ENCODE peak calls at places on chromosomes 11 and 22, in ten cellular contexts. L is effector memory CD4-positive, alpha-beta T cell; O is B cell; Q is non-pigmented ciliary epithelial cell; M is breast epithelium; V is dermis blood vessel endothelial cell; H is posterior vena cava; A is upper lobe of right lung; U is AG09309; X is hepatic stellate cell. C is an unnamed sample.
A peak's percentile ranks its signal among the peaks of the same experiment; 100 is the strongest.

GRCh38 chr22:38494498-38494897 is 11.6 kb downstream of the DDX17 start:
- DNase-seq in L (no peak), O (no peak), Q (peak; percentile 63), M (no peak), V (peak; percentile 35), H (no peak), A (no peak), U (peak; percentile 20), X (peak; percentile 64), C (no peak)

GRCh38 chr11:129042503-129042902 is 99.8 kb upstream of the TP53AIP1 start:
- DNase-seq in L (no peak), O (no peak), Q (no peak), M (no peak), V (no peak), H (no peak), A (no peak), U (no peak), X (no peak), C (no peak)

GRCh38 chr11:126415669-126416420 is 60.4 kb downstream of the ST3GAL4 start:
- DNase-seq in L (no peak), O (no peak), Q (no peak), M (no peak), V (no peak), H (peak; percentile 94), A (peak; percentile 74), U (no peak), X (no peak), C (no peak)

GRCh38 chr11:78034623-78035022 is 11.5 kb upstream of the KCTD14 start:
- DNase-seq in L (no peak), O (no peak), Q (no peak), M (no peak), V (no peak), H (no peak), A (no peak), U (no peak), X (no peak), C (no peak)

GRCh38 chr11:78379039-78379670 is 38.5 kb downstream of the GAB2 start:
- DNase-seq in L (no peak), O (no peak), Q (no peak), M (no peak), V (no peak), H (no peak), A (no peak), U (no peak), X (no peak), C (no peak)

GRCh38 chr11:7422544-7423331 is 62.6 kb upstream of the OLFML1 start:
- DNase-seq in L (no peak), O (no peak), Q (no peak), M (no peak), V (no peak), H (no peak), A (no peak), U (no peak), X (no peak), C (no peak)

GRCh38 chr11:119774180-119774763 is 45.3 kb upstream of the NECTIN1 start:
- DNase-seq in L (no peak), O (no peak), Q (no peak), M (no peak), V (peak; percentile 56), H (peak; percentile 47), A (peak; percentile 36), U (no peak), X (no peak), C (no peak)

GRCh38 chr11:16863382-16863781 is 124.9 kb downstream of the C11orf58 start:
- DNase-seq in L (no peak), O (no peak), Q (no peak), M (no peak), V (no peak), H (no peak), A (no peak), U (no peak), X (no peak), C (no peak)

GRCh38 chr11:115489466-115489865 is 14.7 kb downstream of the CADM1 start:
- DNase-seq in L (no peak), O (no peak), Q (no peak), M (no peak), V (no peak), H (no peak), A (no peak), U (no peak), X (no peak), C (no peak)

GRCh38 chr11:100578966-100579365 is 108.1 kb upstream of the ARHGAP42 start:
- DNase-seq in L (no peak), O (no peak), Q (no peak), M (no peak), V (no peak), H (no peak), A (no peak), U (no peak), X (no peak), C (no peak)

C was measured in LNCaP clone FGC.